ENCODE peak calls at places on chromosomes 5 and 9, in eight cellular contexts. One of them, this sample, is unnamed.

GRCh38 chr9:16154570-16155078 is 601.8 kb downstream of the CCDC171 start:
- DNase-seq in lower lobe of right lung: no peak
- DNase-seq in psoas muscle: peak; percentile 35
- DNase-seq in MM.1S: peak; percentile 69
- DNase-seq in tibial artery: peak; percentile 36
- DNase-seq in Peyer's patch: no peak
- DNase-seq in left ventricle myocardium inferior: peak; percentile 30
- DNase-seq in astrocyte: no peak
- DNase-seq in this sample: peak; percentile 27

GRCh38 chr5:36778336-36778735 is 98.2 kb upstream of the NIPBL start:
- DNase-seq in tibial artery: no peak
- DNase-seq in Peyer's patch: no peak
- DNase-seq in MM.1S: no peak
- DNase-seq in psoas muscle: no peak
- DNase-seq in lower lobe of right lung: no peak
- DNase-seq in astrocyte: no peak
- DNase-seq in left ventricle myocardium inferior: no peak
- DNase-seq in this sample: no peak

GRCh38 chr9:9170735-9171134 is 1371.2 kb upstream of the DMAC1 start:
- DNase-seq in tibial artery: no peak
- DNase-seq in psoas muscle: no peak
- DNase-seq in MM.1S: peak; percentile 92
- DNase-seq in Peyer's patch: no peak
- DNase-seq in astrocyte: no peak
- DNase-seq in left ventricle myocardium inferior: no peak
- DNase-seq in lower lobe of right lung: no peak
- DNase-seq in this sample: no peak

GRCh38 chr9:38651400-38652042 is 31.1 kb upstream of the ANKRD18A start:
- DNase-seq in psoas muscle: no peak
- DNase-seq in tibial artery: no peak
- DNase-seq in Peyer's patch: no peak
- DNase-seq in lower lobe of right lung: no peak
- DNase-seq in left ventricle myocardium inferior: peak; percentile 47
- DNase-seq in astrocyte: no peak
- DNase-seq in MM.1S: no peak
- DNase-seq in this sample: peak; percentile 28

GRCh38 chr5:149240354-149240998 is 31.2 kb upstream of the AFAP1L1 start:
- DNase-seq in left ventricle myocardium inferior: no peak
- DNase-seq in MM.1S: no peak
- DNase-seq in psoas muscle: no peak
- DNase-seq in lower lobe of right lung: peak; percentile 64
- DNase-seq in tibial artery: no peak
- DNase-seq in astrocyte: no peak
- DNase-seq in Peyer's patch: peak; percentile 73
- DNase-seq in this sample: no peak

GRCh38 chr5:149338364-149338763 is 6.9 kb upstream of the GRPEL2 start:
- DNase-seq in left ventricle myocardium inferior: no peak
- DNase-seq in lower lobe of right lung: no peak
- DNase-seq in astrocyte: no peak
- DNase-seq in tibial artery: no peak
- DNase-seq in Peyer's patch: no peak
- DNase-seq in psoas muscle: no peak
- DNase-seq in MM.1S: no peak
- DNase-seq in this sample: no peak

GRCh38 chr5:67870662-67871061 is 344.9 kb upstream of the PIK3R1 start:
- DNase-seq in left ventricle myocardium inferior: no peak
- DNase-seq in Peyer's patch: no peak
- DNase-seq in tibial artery: no peak
- DNase-seq in psoas muscle: no peak
- DNase-seq in MM.1S: no peak
- DNase-seq in astrocyte: no peak
- DNase-seq in lower lobe of right lung: no peak
- DNase-seq in this sample: no peak

GRCh38 chr5:78809444-78809843 is 160.9 kb upstream of the LHFPL2 start:
- DNase-seq in lower lobe of right lung: no peak
- DNase-seq in left ventricle myocardium inferior: no peak
- DNase-seq in tibial artery: no peak
- DNase-seq in Peyer's patch: no peak
- DNase-seq in psoas muscle: no peak
- DNase-seq in astrocyte: no peak
- DNase-seq in MM.1S: no peak
- DNase-seq in this sample: no peak

GRCh38 chr5:119340597-119341218 is 15.1 kb upstream of the TNFAIP8 start:
- DNase-seq in left ventricle myocardium inferior: no peak
- DNase-seq in MM.1S: peak; percentile 96
- DNase-seq in Peyer's patch: peak; percentile 79
- DNase-seq in astrocyte: no peak
- DNase-seq in psoas muscle: no peak
- DNase-seq in tibial artery: no peak
- DNase-seq in lower lobe of right lung: no peak
- DNase-seq in this sample: no peak

GRCh38 chr9:117551171-117551570 is 136.3 kb upstream of the ASTN2 start:
- DNase-seq in MM.1S: no peak
- DNase-seq in left ventricle myocardium inferior: no peak
- DNase-seq in tibial artery: no peak
- DNase-seq in Peyer's patch: no peak
- DNase-seq in psoas muscle: no peak
- DNase-seq in astrocyte: no peak
- DNase-seq in lower lobe of right lung: no peak
- DNase-seq in this sample: no peak

GRCh38 chr9:136052991-136053756 is 41.9 kb downstream of the NACC2 start:
- DNase-seq in tibial artery: no peak
- DNase-seq in left ventricle myocardium inferior: no peak
- DNase-seq in Peyer's patch: no peak
- DNase-seq in astrocyte: no peak
- DNase-seq in lower lobe of right lung: no peak
- DNase-seq in MM.1S: no peak
- DNase-seq in psoas muscle: no peak
- DNase-seq in this sample: no peak

GRCh38 chr5:81140942-81141341 is 92.2 kb upstream of the CKMT2 start:
- DNase-seq in tibial artery: peak; percentile 37
- DNase-seq in lower lobe of right lung: no peak
- DNase-seq in MM.1S: no peak
- DNase-seq in astrocyte: peak; percentile 70
- DNase-seq in psoas muscle: peak; percentile 19
- DNase-seq in Peyer's patch: no peak
- DNase-seq in left ventricle myocardium inferior: peak; percentile 34
- DNase-seq in this sample: peak; percentile 48

GRCh38 chr9:24832307-24832706 is 286.6 kb upstream of the IZUMO3 start:
- DNase-seq in left ventricle myocardium inferior: no peak
- DNase-seq in MM.1S: peak; percentile 17
- DNase-seq in astrocyte: no peak
- DNase-seq in lower lobe of right lung: no peak
- DNase-seq in psoas muscle: no peak
- DNase-seq in Peyer's patch: no peak
- DNase-seq in tibial artery: no peak
- DNase-seq in this sample: no peak

GRCh38 chr5:11903121-11903613 is 1.1 kb downstream of the CTNND2 start:
- DNase-seq in tibial artery: no peak
- DNase-seq in MM.1S: peak; percentile 20
- DNase-seq in lower lobe of right lung: no peak
- DNase-seq in left ventricle myocardium inferior: no peak
- DNase-seq in psoas muscle: no peak
- DNase-seq in astrocyte: peak; percentile 18
- DNase-seq in Peyer's patch: no peak
- DNase-seq in this sample: peak; percentile 12

GRCh38 chr5:173745123-173745522 is 128.7 kb upstream of the BOD1 start:
- DNase-seq in MM.1S: peak; percentile 98
- DNase-seq in tibial artery: no peak
- DNase-seq in Peyer's patch: peak; percentile 77
- DNase-seq in left ventricle myocardium inferior: no peak
- DNase-seq in lower lobe of right lung: no peak
- DNase-seq in astrocyte: no peak
- DNase-seq in psoas muscle: no peak
- DNase-seq in this sample: no peak

GRCh38 chr5:154543380-154543779 is 65.4 kb upstream of the HAND1 start:
- DNase-seq in psoas muscle: no peak
- DNase-seq in astrocyte: peak; percentile 23
- DNase-seq in lower lobe of right lung: no peak
- DNase-seq in left ventricle myocardium inferior: no peak
- DNase-seq in tibial artery: no peak
- DNase-seq in MM.1S: no peak
- DNase-seq in Peyer's patch: no peak
- DNase-seq in this sample: no peak

GRCh38 chr9:137096785-137097546 is 10.2 kb downstream of the MAN1B1 start:
- DNase-seq in left ventricle myocardium inferior: no peak
- DNase-seq in Peyer's patch: no peak
- DNase-seq in lower lobe of right lung: no peak
- DNase-seq in astrocyte: no peak
- DNase-seq in tibial artery: no peak
- DNase-seq in MM.1S: no peak
- DNase-seq in psoas muscle: no peak
- DNase-seq in this sample: no peak

GRCh38 chr9:128497824-128498610 is 6.5 kb upstream of the GLE1 start:
- DNase-seq in astrocyte: no peak
- DNase-seq in Peyer's patch: no peak
- DNase-seq in lower lobe of right lung: no peak
- DNase-seq in tibial artery: no peak
- DNase-seq in left ventricle myocardium inferior: no peak
- DNase-seq in psoas muscle: no peak
- DNase-seq in MM.1S: no peak
- DNase-seq in this sample: no peak

GRCh38 chr9:33331411-33331891 is 41.1 kb downstream of the NFX1 start:
- DNase-seq in tibial artery: no peak
- DNase-seq in astrocyte: peak; percentile 29
- DNase-seq in psoas muscle: no peak
- DNase-seq in Peyer's patch: no peak
- DNase-seq in MM.1S: no peak
- DNase-seq in lower lobe of right lung: no peak
- DNase-seq in left ventricle myocardium inferior: no peak
- DNase-seq in this sample: no peak

DNA sequence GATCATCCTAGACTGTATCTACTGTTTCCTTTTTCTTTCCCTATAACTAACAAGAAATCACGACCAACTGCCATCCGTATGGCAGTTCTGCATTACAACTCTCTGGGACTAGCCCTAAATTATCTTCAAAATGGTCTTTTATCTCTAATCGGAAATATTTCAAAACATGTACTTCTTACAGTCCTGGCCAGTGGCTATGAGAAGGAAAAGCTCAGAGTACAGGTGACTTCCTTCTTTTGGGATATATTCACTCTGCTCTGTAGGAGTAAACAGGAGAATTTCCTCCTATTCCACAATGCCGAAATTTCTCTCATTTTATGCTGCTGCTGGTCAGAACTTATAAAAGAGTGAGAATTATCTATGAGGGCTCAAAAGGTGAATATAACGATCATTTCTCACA is 1.8 kb upstream of the SEPTIN8 start:
- DNase-seq in tibial artery: no peak
- DNase-seq in left ventricle myocardium inferior: no peak
- DNase-seq in astrocyte: no peak
- DNase-seq in psoas muscle: no peak
- DNase-seq in MM.1S: no peak
- DNase-seq in Peyer's patch: no peak
- DNase-seq in lower lobe of right lung: no peak
- DNase-seq in this sample: no peak
- H3K27me3 ChIP-seq in tibial artery: no peaks in the 10 kb centered on the region
- H3K27me3 ChIP-seq in left ventricle myocardium inferior: no peaks in the 10 kb centered on the region
- H3K27me3 ChIP-seq in astrocyte: no peaks in the 10 kb centered on the region
- H3K27me3 ChIP-seq in psoas muscle: no peaks in the 10 kb centered on the region
- H3K27me3 ChIP-seq in MM.1S: peaks cover 25% of the 10 kb centered on the region
- H3K27me3 ChIP-seq in Peyer's patch: no peaks in the 10 kb centered on the region
- H3K27me3 ChIP-seq in lower lobe of right lung: no peaks in the 10 kb centered on the region
- H3K27me3 ChIP-seq in this sample: no peaks in the 10 kb centered on the region

GRCh38 chr5:65984098-65984885 is 57.9 kb downstream of the ERBIN start:
- DNase-seq in left ventricle myocardium inferior: no peak
- DNase-seq in astrocyte: no peak
- DNase-seq in psoas muscle: no peak
- DNase-seq in lower lobe of right lung: no peak
- DNase-seq in Peyer's patch: no peak
- DNase-seq in MM.1S: no peak
- DNase-seq in tibial artery: no peak
- DNase-seq in this sample: no peak
- H3K4me1 ChIP-seq in left ventricle myocardium inferior: peaks cover 18% of the 10 kb centered on the region
- H3K4me1 ChIP-seq in astrocyte: peaks cover 7% of the 10 kb centered on the region
- H3K4me1 ChIP-seq in psoas muscle: peaks cover 40% of the 10 kb centered on the region
- H3K4me1 ChIP-seq in lower lobe of right lung: no peaks in the 10 kb centered on the region
- H3K4me1 ChIP-seq in Peyer's patch: no peaks in the 10 kb centered on the region
- H3K4me1 ChIP-seq in MM.1S: no peaks in the 10 kb centered on the region
- H3K4me1 ChIP-seq in tibial artery: no peaks in the 10 kb centered on the region
- H3K4me1 ChIP-seq in this sample: peaks cover 19% of the 10 kb centered on the region

DNA sequence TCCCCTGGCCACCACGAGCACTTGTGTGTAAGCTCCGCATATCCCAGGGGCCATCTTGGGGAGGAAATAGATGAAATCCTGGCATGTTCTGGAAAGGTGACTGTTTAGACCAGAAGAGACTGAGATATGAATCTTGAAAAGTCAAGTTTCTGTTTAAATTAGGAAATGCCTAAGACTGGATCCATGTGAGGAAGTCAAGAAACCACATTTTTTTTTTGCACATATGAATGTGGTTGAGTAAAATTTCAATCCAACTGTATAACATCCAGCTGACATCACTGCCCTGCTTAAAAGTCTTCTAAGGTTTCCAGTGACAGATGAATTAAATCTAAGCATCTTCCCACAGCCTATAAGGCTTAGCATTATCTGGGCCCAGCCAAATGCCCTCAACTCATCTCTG is 47.7 kb upstream of the TCERG1 start:
- DNase-seq in Peyer's patch: no peak
- DNase-seq in left ventricle myocardium inferior: no peak
- DNase-seq in tibial artery: no peak
- DNase-seq in psoas muscle: no peak
- DNase-seq in MM.1S: no peak
- DNase-seq in lower lobe of right lung: no peak
- DNase-seq in astrocyte: peak; percentile 44
- DNase-seq in this sample: no peak
- H3K27ac ChIP-seq in Peyer's patch: no peak overlapping the region
- H3K27ac ChIP-seq in left ventricle myocardium inferior: no peak overlapping the region
- H3K27ac ChIP-seq in tibial artery: no peak overlapping the region
- H3K27ac ChIP-seq in psoas muscle: no peak overlapping the region
- H3K27ac ChIP-seq in MM.1S: no peak overlapping the region
- H3K27ac ChIP-seq in lower lobe of right lung: no peak overlapping the region
- H3K27ac ChIP-seq in astrocyte: no peak overlapping the region
- H3K27ac ChIP-seq in this sample: no peak overlapping the region

GRCh38 chr5:170430871-170431437 is 41.8 kb upstream of the KCNMB1 start:
- DNase-seq in MM.1S: no peak
- DNase-seq in lower lobe of right lung: no peak
- DNase-seq in astrocyte: no peak
- DNase-seq in left ventricle myocardium inferior: no peak
- DNase-seq in tibial artery: no peak
- DNase-seq in Peyer's patch: no peak
- DNase-seq in psoas muscle: no peak
- DNase-seq in this sample: no peak

GRCh38 chr5:170432669-170433068 is 43.5 kb upstream of the KCNMB1 start:
- DNase-seq in Peyer's patch: no peak
- DNase-seq in MM.1S: no peak
- DNase-seq in psoas muscle: no peak
- DNase-seq in astrocyte: no peak
- DNase-seq in left ventricle myocardium inferior: no peak
- DNase-seq in tibial artery: no peak
- DNase-seq in lower lobe of right lung: no peak
- DNase-seq in this sample: no peak

GRCh38 chr5:170429014-170429413 is 39.8 kb upstream of the KCNMB1 start:
- DNase-seq in left ventricle myocardium inferior: no peak
- DNase-seq in psoas muscle: no peak
- DNase-seq in tibial artery: no peak
- DNase-seq in MM.1S: no peak
- DNase-seq in Peyer's patch: no peak
- DNase-seq in astrocyte: no peak
- DNase-seq in lower lobe of right lung: no peak
- DNase-seq in this sample: no peak

GRCh38 chr5:170430256-170430655 is 41.1 kb upstream of the KCNMB1 start:
- DNase-seq in astrocyte: no peak
- DNase-seq in Peyer's patch: no peak
- DNase-seq in left ventricle myocardium inferior: no peak
- DNase-seq in psoas muscle: no peak
- DNase-seq in lower lobe of right lung: no peak
- DNase-seq in tibial artery: no peak
- DNase-seq in MM.1S: no peak
- DNase-seq in this sample: no peak

GRCh38 chr5:170431571-170431970 is 42.4 kb upstream of the KCNMB1 start:
- DNase-seq in left ventricle myocardium inferior: no peak
- DNase-seq in tibial artery: no peak
- DNase-seq in psoas muscle: no peak
- DNase-seq in astrocyte: no peak
- DNase-seq in lower lobe of right lung: no peak
- DNase-seq in MM.1S: no peak
- DNase-seq in Peyer's patch: no peak
- DNase-seq in this sample: no peak
- H3K27me3 ChIP-seq in left ventricle myocardium inferior: peaks cover 46% of the 10 kb centered on the region
- H3K27me3 ChIP-seq in tibial artery: no peaks in the 10 kb centered on the region
- H3K27me3 ChIP-seq in psoas muscle: peaks cover 7% of the 10 kb centered on the region
- H3K27me3 ChIP-seq in astrocyte: peaks cover 12% of the 10 kb centered on the region
- H3K27me3 ChIP-seq in lower lobe of right lung: no peaks in the 10 kb centered on the region
- H3K27me3 ChIP-seq in MM.1S: no peaks in the 10 kb centered on the region
- H3K27me3 ChIP-seq in Peyer's patch: no peaks in the 10 kb centered on the region
- H3K27me3 ChIP-seq in this sample: no peaks in the 10 kb centered on the region

This sample was measured in heart right ventricle.